ENCODE peak calls at places on chromosomes 7 and 10, in eight cellular contexts. W, J, G, Z, M, Q, F and D are unnamed samples.

GRCh38 chr10:29646238-29646902 is 11.6 kb upstream of the SVIL start:
- DNase-seq in W (no peak), J (no peak), G (no peak), Z (no peak), M (no peak), Q (peak), F (no peak), D (peak)

GRCh38 chr10:117617664-117618063 is 75.1 kb downstream of the EMX2 start:
- DNase-seq in W (peak), J (no peak), G (no peak), Z (no peak), M (no peak), Q (no peak), F (no peak), D (no peak)

GRCh38 chr7:118836933-118837332 is 612.4 kb downstream of the ANKRD7 start:
- DNase-seq in W (no peak), J (peak), G (peak), Z (no peak), M (no peak), Q (no peak), F (no peak), D (no peak)

GRCh38 chr10:22945934-22946673 is 18.3 kb downstream of the ARMC3 start:
- DNase-seq in W (no peak), J (peak), G (no peak), Z (no peak), M (no peak), Q (no peak), F (no peak), D (no peak)

GRCh38 chr10:126022841-126023240 is 126.5 kb downstream of the FANK1 start:
- DNase-seq in W (no peak), J (no peak), G (no peak), Z (no peak), M (no peak), Q (no peak), F (no peak), D (no peak)

GRCh38 chr10:119595715-119596515 is 849 bp downstream of the TIAL1 start:
- DNase-seq in W (no peak), J (peak), G (no peak), Z (peak), M (peak), Q (peak), F (no peak), D (no peak)

GRCh38 chr10:77970869-77971803 is 44.6 kb upstream of the DLG5 start:
- DNase-seq in W (peak), J (no peak), G (no peak), Z (peak), M (peak), Q (peak), F (no peak), D (peak)

GRCh38 chr7:20698469-20698868 is 83.0 kb downstream of the ABCB5 start:
- DNase-seq in W (no peak), J (no peak), G (no peak), Z (no peak), M (no peak), Q (no peak), F (no peak), D (no peak)

GRCh38 chr10:359093-359492 is 223.8 kb downstream of the ZMYND11 start:
- DNase-seq in W (no peak), J (no peak), G (no peak), Z (no peak), M (no peak), Q (no peak), F (no peak), D (no peak)

GRCh38 chr10:3239920-3240909 is 67.6 kb upstream of the PITRM1 start:
- DNase-seq in W (no peak), J (no peak), G (no peak), Z (no peak), M (no peak), Q (no peak), F (no peak), D (no peak)

GRCh38 chr7:38694326-38694725 is 63.2 kb upstream of the AMPH start:
- DNase-seq in W (no peak), J (no peak), G (no peak), Z (no peak), M (no peak), Q (no peak), F (no peak), D (no peak)

GRCh38 chr7:104794589-104794988 is 219.4 kb upstream of the KMT2E start:
- DNase-seq in W (no peak), J (no peak), G (no peak), Z (no peak), M (no peak), Q (no peak), F (no peak), D (no peak)

GRCh38 chr10:3805791-3806381 is 20.9 kb upstream of the KLF6 start:
- DNase-seq in W (peak), J (peak), G (no peak), Z (no peak), M (no peak), Q (peak), F (no peak), D (peak)

GRCh38 chr10:97422921-97423420 is 3.0 kb upstream of the PGAM1 start:
- DNase-seq in W (no peak), J (peak), G (no peak), Z (peak), M (no peak), Q (peak), F (no peak), D (peak)

GRCh38 chr7:69677905-69678793 is 79.9 kb downstream of the AUTS2 start:
- DNase-seq in W (no peak), J (no peak), G (no peak), Z (no peak), M (no peak), Q (peak), F (no peak), D (no peak)

GRCh38 chr7:112414855-112415490 is 35.3 kb upstream of the IFRD1 start:
- DNase-seq in W (no peak), J (peak), G (no peak), Z (no peak), M (no peak), Q (peak), F (no peak), D (peak)

GRCh38 chr10:43781480-43782361 is 133.0 kb upstream of the ZNF32 start:
- DNase-seq in W (no peak), J (peak), G (no peak), Z (no peak), M (no peak), Q (no peak), F (no peak), D (no peak)

GRCh38 chr7:108294595-108294994 is 161.6 kb downstream of the NRCAM start:
- DNase-seq in W (no peak), J (peak), G (peak), Z (no peak), M (no peak), Q (no peak), F (no peak), D (no peak)

GRCh38 chr7:139675127-139676110 is 102.4 kb downstream of the HIPK2 start:
- DNase-seq in W (no peak), J (peak), G (no peak), Z (no peak), M (no peak), Q (peak), F (no peak), D (no peak)

GRCh38 chr10:124142960-124143359 is 49.6 kb upstream of the CHST15 start:
- DNase-seq in W (no peak), J (no peak), G (no peak), Z (no peak), M (no peak), Q (peak), F (no peak), D (peak)

GRCh38 chr10:114239117-114239993 is at the start of gene VWA2:
- DNase-seq in W (no peak), J (peak), G (no peak), Z (no peak), M (peak), Q (no peak), F (no peak), D (no peak)

GRCh38 chr7:69800495-69800894 is 202.2 kb downstream of the AUTS2 start:
- DNase-seq in W (no peak), J (no peak), G (no peak), Z (peak), M (no peak), Q (peak), F (peak), D (no peak)

GRCh38 chr7:141012044-141012685 is 2.6 kb downstream of the MRPS33 start:
- DNase-seq in W (no peak), J (peak), G (no peak), Z (peak), M (peak), Q (peak), F (no peak), D (peak)

GRCh38 chr10:24223953-24224352 is 15.0 kb downstream of the KIAA1217 start:
- DNase-seq in W (no peak), J (no peak), G (no peak), Z (peak), M (no peak), Q (peak), F (no peak), D (no peak)

GRCh38 chr7:65216469-65216868 is 157.2 kb upstream of the ZNF92 start:
- DNase-seq in W (no peak), J (peak), G (peak), Z (peak), M (peak), Q (peak), F (peak), D (peak)

GRCh38 chr10:99984201-99984600 is 25.5 kb downstream of the DNMBP start:
- DNase-seq in W (no peak), J (peak), G (no peak), Z (no peak), M (no peak), Q (peak), F (no peak), D (peak)

GRCh38 chr10:104259999-104260774 is 5.5 kb downstream of the GSTO1 start:
- DNase-seq in W (no peak), J (no peak), G (no peak), Z (no peak), M (no peak), Q (peak), F (no peak), D (peak)

GRCh38 chr7:29563590-29564454 is at the start of gene PRR15:
- DNase-seq in W (no peak), J (no peak), G (no peak), Z (peak), M (peak), Q (no peak), F (peak), D (peak)

GRCh38 chr7:12032146-12032545 is 178.9 kb upstream of the TMEM106B start:
- DNase-seq in W (no peak), J (no peak), G (no peak), Z (no peak), M (no peak), Q (no peak), F (no peak), D (no peak)

GRCh38 chr7:43721193-43721806 is 8.0 kb downstream of the COA1 start:
- DNase-seq in W (no peak), J (peak), G (no peak), Z (no peak), M (no peak), Q (peak), F (no peak), D (peak)

GRCh38 chr10:19651549-19651948 is 164.7 kb upstream of the PLXDC2 start:
- DNase-seq in W (no peak), J (no peak), G (no peak), Z (no peak), M (no peak), Q (peak), F (no peak), D (peak)

GRCh38 chr7:45176886-45177731 is 19.5 kb downstream of the RAMP3 start:
- DNase-seq in W (no peak), J (no peak), G (no peak), Z (no peak), M (no peak), Q (no peak), F (no peak), D (no peak)

GRCh38 chr7:158422551-158423189 is 165.0 kb downstream of the PTPRN2 start:
- DNase-seq in W (no peak), J (no peak), G (no peak), Z (no peak), M (no peak), Q (no peak), F (no peak), D (no peak)

GRCh38 chr10:8004469-8005000 is 50.0 kb upstream of the GATA3 start:
- DNase-seq in W (no peak), J (no peak), G (no peak), Z (no peak), M (no peak), Q (no peak), F (no peak), D (no peak)

DNA sequence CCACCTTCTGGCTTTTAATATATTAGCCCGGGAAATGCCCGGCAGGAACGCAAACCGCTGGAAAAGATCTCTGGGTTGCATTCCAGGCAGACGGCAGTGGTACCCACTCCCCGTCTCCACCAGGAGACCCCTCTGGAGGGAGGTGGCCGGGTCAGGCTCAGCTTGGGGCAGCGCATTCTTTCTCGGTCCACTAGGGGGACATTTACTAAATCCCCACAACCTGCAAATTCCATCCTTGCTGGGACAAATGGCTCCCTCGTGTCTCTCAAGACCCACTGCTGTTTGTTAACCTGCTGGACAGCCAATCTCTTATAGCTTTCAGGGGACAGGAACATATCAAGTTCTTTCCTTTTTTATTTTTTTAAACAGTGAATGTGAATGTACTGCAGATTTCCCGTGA is 45.8 kb upstream of the CARD11 start:
- DNase-seq in W (no peak), J (peak), G (no peak), Z (no peak), M (no peak), Q (peak), F (peak), D (no peak)
- TF ChIP-seq CTCF in W (peak), J (peak), G (peak), Z (peak), M (peak), Q (peak), F (peak), D (peak)

GRCh38 chr10:101047961-101048892 is 13.6 kb upstream of the KAZALD1 start:
- DNase-seq in W (no peak), J (no peak), G (no peak), Z (no peak), M (peak), Q (no peak), F (no peak), D (no peak)

GRCh38 chr10:101052285-101052684 is 9.5 kb upstream of the KAZALD1 start:
- DNase-seq in W (peak), J (no peak), G (no peak), Z (peak), M (no peak), Q (peak), F (no peak), D (peak)

GRCh38 chr10:101053516-101053915 is 8.3 kb upstream of the KAZALD1 start:
- DNase-seq in W (no peak), J (no peak), G (no peak), Z (no peak), M (no peak), Q (peak), F (no peak), D (no peak)

GRCh38 chr10:101047268-101047667 is 14.5 kb upstream of the KAZALD1 start:
- DNase-seq in W (no peak), J (no peak), G (no peak), Z (no peak), M (no peak), Q (no peak), F (no peak), D (no peak)

DNA sequence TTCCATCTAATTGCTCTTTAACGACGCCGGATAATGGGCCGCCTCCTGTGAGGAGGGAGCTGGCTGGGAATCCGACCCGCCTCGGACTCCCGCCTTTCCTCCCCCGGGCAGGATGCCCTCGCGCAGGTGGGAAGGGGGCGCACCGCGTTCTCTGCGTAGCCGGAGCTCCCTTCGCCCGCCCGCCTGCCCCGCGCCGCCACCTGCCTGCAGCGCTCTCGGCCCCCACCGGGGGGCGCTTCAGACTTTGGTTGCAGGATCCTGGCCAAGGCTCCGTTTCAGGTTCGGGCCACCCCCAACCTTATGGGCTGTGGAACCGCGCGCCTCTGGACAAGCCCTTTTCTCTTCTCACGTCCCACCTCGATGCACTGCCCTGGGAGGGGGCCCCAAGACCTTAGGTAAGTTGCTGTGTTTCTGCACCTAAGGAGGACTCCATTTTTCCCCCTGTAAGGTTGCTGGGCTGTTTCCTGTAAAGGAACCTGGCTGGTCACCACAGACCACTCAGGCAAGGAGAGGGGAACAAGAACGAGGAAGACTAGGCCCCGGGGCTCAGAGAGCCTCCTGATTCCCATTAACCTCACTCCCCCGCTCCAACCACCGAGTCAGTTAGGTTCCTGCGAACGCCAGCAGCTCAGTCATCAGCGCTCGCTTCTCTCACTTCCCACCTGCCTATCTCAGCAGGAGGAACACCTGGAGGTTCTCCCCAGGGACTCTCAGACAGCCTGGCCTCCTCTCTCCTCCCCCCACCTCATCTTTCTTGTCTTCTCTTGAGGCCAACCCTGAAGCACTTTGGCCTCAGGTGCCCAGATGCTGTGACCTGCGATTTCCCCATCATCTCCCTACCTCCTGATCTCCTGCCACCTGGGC is 11.4 kb upstream of the KAZALD1 start:
- DNase-seq in W (peak), J (peak), G (no peak), Z (peak), M (peak), Q (peak), F (no peak), D (no peak)
- H3K4me3 ChIP-seq in W (no peak), J (no peak), G (peak), Z (no peak), M (peak), Q (peak), F (no peak), D (no peak)

DNA sequence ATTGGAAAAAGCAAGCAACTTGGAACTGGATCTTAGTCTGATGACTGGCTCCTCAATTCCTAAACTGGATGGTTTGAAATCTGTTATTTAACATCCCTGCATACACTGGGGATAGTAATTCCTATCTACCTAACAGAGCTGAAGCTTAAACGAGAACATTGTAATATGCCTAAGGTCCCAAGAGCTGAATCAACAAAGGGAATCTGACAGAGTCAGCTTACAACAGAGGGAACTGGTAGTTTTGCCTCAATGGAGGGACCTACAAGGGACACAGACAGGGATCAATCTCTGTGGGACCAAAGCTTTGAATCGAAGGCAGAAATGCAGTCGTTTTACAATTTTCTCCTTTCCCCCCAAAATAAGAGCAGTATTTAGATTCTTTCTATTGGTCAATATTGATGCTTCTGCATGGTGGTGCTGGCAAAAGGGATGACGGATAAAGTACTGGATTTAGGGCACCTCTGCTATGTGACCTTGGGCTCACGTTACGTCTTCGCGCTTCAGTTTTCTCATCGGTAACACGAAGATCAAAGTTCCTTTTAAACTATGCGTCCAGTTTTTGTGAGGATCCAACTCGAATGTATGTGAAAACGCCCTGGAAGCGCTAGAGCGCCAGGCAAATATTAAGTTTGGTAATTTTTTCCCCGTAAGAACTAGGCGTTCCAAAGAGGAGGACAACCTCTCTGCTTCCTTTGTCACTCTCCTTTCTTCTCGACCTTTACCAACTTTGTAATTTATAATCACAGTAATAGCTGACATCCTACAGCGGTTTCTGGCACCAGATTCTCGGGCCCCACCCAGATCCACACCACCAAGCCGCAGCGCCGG is 1.1 kb downstream of the ACTR1A start:
- DNase-seq in W (no peak), J (no peak), G (no peak), Z (no peak), M (no peak), Q (peak), F (no peak), D (peak)
- TF ChIP-seq CTCF in W (no peak), J (no peak), G (no peak), Z (no peak), M (no peak), Q (no peak), F (no peak), D (no peak)

GRCh38 chr10:101216207-101216607 is 13.1 kb downstream of the LBX1 start:
- DNase-seq in W (no peak), J (no peak), G (no peak), Z (no peak), M (no peak), Q (no peak), F (no peak), D (no peak)

GRCh38 chr10:101216631-101217425 is 12.4 kb downstream of the LBX1 start:
- DNase-seq in W (no peak), J (no peak), G (no peak), Z (no peak), M (no peak), Q (no peak), F (no peak), D (no peak)

GRCh38 chr10:101219137-101219945 is 9.9 kb downstream of the LBX1 start:
- DNase-seq in W (no peak), J (no peak), G (no peak), Z (no peak), M (no peak), Q (no peak), F (no peak), D (no peak)

GRCh38 chr10:101218423-101219136 is 10.7 kb downstream of the LBX1 start:
- DNase-seq in W (no peak), J (no peak), G (no peak), Z (no peak), M (no peak), Q (no peak), F (no peak), D (no peak)

GRCh38 chr10:101217450-101218281 is 11.6 kb downstream of the LBX1 start:
- DNase-seq in W (no peak), J (no peak), G (no peak), Z (peak), M (no peak), Q (peak), F (no peak), D (no peak)
- H3K4me3 ChIP-seq in W (no peak), J (no peak), G (no peak), Z (no peak), M (no peak), Q (no peak), F (no peak), D (no peak)

DNA sequence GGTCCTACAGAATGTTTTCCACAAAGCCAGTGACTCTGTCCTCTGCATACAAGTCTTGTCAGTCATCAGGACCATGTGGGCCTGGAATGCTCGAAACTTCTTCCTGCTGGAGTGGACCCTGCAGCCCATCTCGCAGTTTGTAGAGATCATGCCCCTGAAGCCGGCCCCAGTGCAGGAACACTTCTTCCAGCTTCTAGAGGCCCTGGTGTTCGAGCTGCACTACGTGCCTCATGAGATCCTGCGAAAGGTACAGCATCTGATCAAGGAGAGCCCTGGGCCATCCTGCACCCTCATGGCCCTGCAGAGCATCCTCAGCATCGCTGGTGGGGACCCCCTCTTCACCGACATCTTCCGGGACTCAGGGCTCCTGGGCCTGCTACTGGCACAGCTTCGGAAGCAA is 46.5 kb downstream of the WDFY4 start:
- DNase-seq in W (no peak), J (no peak), G (no peak), Z (no peak), M (no peak), Q (no peak), F (no peak), D (no peak)
- TF ChIP-seq CTCF in W (no peak), J (no peak), G (no peak), Z (no peak), M (no peak), Q (no peak), F (no peak), D (no peak)

GRCh38 chr7:24932815-24933214 is 47.2 kb downstream of the OSBPL3 start:
- DNase-seq in W (no peak), J (peak), G (no peak), Z (no peak), M (no peak), Q (no peak), F (no peak), D (no peak)
- H3K4me3 ChIP-seq in W (no peak), J (peak), G (no peak), Z (no peak), M (no peak), Q (no peak), F (no peak), D (no peak)